ENCODE peak calls at places on chromosomes 4 and X, in four cellular contexts. L is ureter, O is RKO, G is T-helper 2 cell. Y is an unnamed sample.

GRCh38 chr4:140326395-140326993 is 47.0 kb upstream of the SCOC start:
- DNase-seq in L (no peak), O (peak), G (no peak), Y (no peak)

GRCh38 chr4:10013722-10014121 is 7.6 kb downstream of the SLC2A9 start:
- DNase-seq in L (no peak), O (peak), G (no peak), Y (no peak)

GRCh38 chr4:164509951-164510350 is 244.0 kb upstream of the SMIM31 start:
- DNase-seq in L (no peak), O (no peak), G (no peak), Y (no peak)

GRCh38 chr4:110154586-110154985 is 43.8 kb downstream of the ELOVL6 start:
- DNase-seq in L (no peak), O (no peak), G (no peak), Y (no peak)

GRCh38 chrX:22041931-22042530 is 9.9 kb downstream of the PHEX start:
- DNase-seq in L (no peak), O (no peak), G (no peak), Y (no peak)

GRCh38 chr4:182918791-182919302 is 1.7 kb upstream of the DCTD start:
- DNase-seq in L (no peak), O (no peak), G (no peak), Y (no peak)

GRCh38 chr4:101885574-101885973 is 95.0 kb downstream of the BANK1 start:
- DNase-seq in L (no peak), O (no peak), G (no peak), Y (no peak)

GRCh38 chr4:102345795-102346100 is 466 bp upstream of the SLC39A8 start:
- DNase-seq in L (no peak), O (no peak), G (no peak), Y (no peak)

GRCh38 chr4:139651282-139652194 is 14.1 kb upstream of the MGST2 start:
- DNase-seq in L (peak), O (peak), G (peak), Y (peak)

GRCh38 chrX:71650333-71650969 is 16.9 kb upstream of the LOC101059915 start:
- DNase-seq in L (no peak), O (no peak), G (no peak), Y (peak)

GRCh38 chr4:173001571-173001970 is 167.0 kb upstream of the GALNT7 start:
- DNase-seq in L (no peak), O (no peak), G (no peak), Y (no peak)

GRCh38 chr4:71472946-71473345 is 134.1 kb downstream of the SLC4A4 start:
- DNase-seq in L (no peak), O (peak), G (no peak), Y (no peak)

GRCh38 chr4:80422727-80423404 is 87.3 kb downstream of the CFAP299 start:
- DNase-seq in L (no peak), O (no peak), G (no peak), Y (no peak)

GRCh38 chrX:136920001-136920400 is 39.5 kb upstream of the RBMX start:
- DNase-seq in L (no peak), O (no peak), G (no peak), Y (no peak)

GRCh38 chr4:14130551-14130950 is 503.0 kb upstream of the BOD1L1 start:
- DNase-seq in L (no peak), O (no peak), G (no peak), Y (no peak)

GRCh38 chr4:122992111-122992510 is 69.7 kb upstream of the NUDT6 start:
- DNase-seq in L (no peak), O (peak), G (no peak), Y (no peak)

GRCh38 chrX:118523920-118524319 is 28.3 kb downstream of the DOCK11 start:
- DNase-seq in L (no peak), O (no peak), G (no peak), Y (peak)

GRCh38 chr4:176769519-176769918 is 23.2 kb downstream of the VEGFC start:
- DNase-seq in L (no peak), O (peak), G (no peak), Y (no peak)

GRCh38 chr4:140724780-140725179 is 31.4 kb downstream of the TBC1D9 start:
- DNase-seq in L (no peak), O (no peak), G (no peak), Y (no peak)

GRCh38 chrX:25344191-25344936 is 328.6 kb upstream of the ARX start:
- DNase-seq in L (no peak), O (peak), G (no peak), Y (no peak)

GRCh38 chrX:23773601-23774175 is 9.3 kb upstream of the SAT1 start:
- DNase-seq in L (no peak), O (no peak), G (no peak), Y (peak)

GRCh38 chr4:41129936-41130440 is 84.4 kb downstream of the APBB2 start:
- DNase-seq in L (no peak), O (no peak), G (no peak), Y (no peak)

GRCh38 chrX:13791145-13791544 is 25.7 kb downstream of the GPM6B start:
- DNase-seq in L (no peak), O (no peak), G (no peak), Y (no peak)

GRCh38 chr4:88177981-88178632 is 19.7 kb upstream of the ABCG2 start:
- DNase-seq in L (no peak), O (peak), G (no peak), Y (no peak)

GRCh38 chr4:100302061-100303026 is 112.1 kb upstream of the DDIT4L start:
- DNase-seq in L (no peak), O (no peak), G (no peak), Y (no peak)

GRCh38 chr4:27198971-27199370 is 338.3 kb downstream of the STIM2 start:
- DNase-seq in L (no peak), O (no peak), G (no peak), Y (no peak)

GRCh38 chr4:56619160-56619559 is 61.9 kb downstream of the HOPX start:
- DNase-seq in L (no peak), O (peak), G (no peak), Y (no peak)

GRCh38 chrX:43589735-43590515 is 66.2 kb upstream of the MAOA start:
- DNase-seq in L (no peak), O (no peak), G (no peak), Y (no peak)

GRCh38 chr4:155914782-155915181 is 11.3 kb downstream of the TDO2 start:
- DNase-seq in L (no peak), O (no peak), G (no peak), Y (no peak)

GRCh38 chrX:1215123-1215823 is 2.8 kb upstream of the CRLF2 start:
- DNase-seq in L (no peak), O (no peak), G (no peak), Y (no peak)

GRCh38 chrX:118455013-118455412 is 40.6 kb upstream of the DOCK11 start:
- DNase-seq in L (no peak), O (no peak), G (no peak), Y (no peak)

GRCh38 chr4:16707874-16708273 is 190.6 kb downstream of the LDB2 start:
- DNase-seq in L (no peak), O (no peak), G (no peak), Y (no peak)

GRCh38 chr4:67035501-67035900 is 509.8 kb downstream of the CENPC start:
- DNase-seq in L (peak), O (peak), G (no peak), Y (no peak)

GRCh38 chr4:77697860-77698599 is 92.4 kb downstream of the CXCL13 start:
- DNase-seq in L (no peak), O (peak), G (no peak), Y (no peak)